ENCODE peak calls at places on chromosome 6, in ten cellular contexts. M, Z, U, N, O, I, X, E, C and T are unnamed samples.

GRCh38 chr6:119720160-119720559 is 370.6 kb upstream of the MAN1A1 start:
- DNase-seq in M (no peak), Z (peak; percentile 14), U (no peak), N (no peak), O (no peak), I (no peak), X (peak; percentile 10), E (no peak), C (no peak), T (no peak)

GRCh38 chr6:170132561-170132991 is 158.3 kb downstream of the DLL1 start:
- DNase-seq in M (peak; percentile 7), Z (no peak), U (no peak), N (no peak), O (no peak), I (no peak), X (no peak), E (peak; percentile 7), C (peak; percentile 13), T (no peak)

GRCh38 chr6:138689849-138690248 is 83.7 kb upstream of the CCDC28A start:
- DNase-seq in M (no peak), Z (no peak), U (no peak), N (peak; percentile 88), O (no peak), I (no peak), X (no peak), E (no peak), C (no peak), T (no peak)

GRCh38 chr6:168596316-168596715 is 155.3 kb downstream of the SMOC2 start:
- DNase-seq in M (no peak), Z (no peak), U (no peak), N (no peak), O (no peak), I (no peak), X (no peak), E (no peak), C (no peak), T (no peak)

GRCh38 chr6:46281110-46281509 is 110.3 kb upstream of the ENPP5 start:
- DNase-seq in M (no peak), Z (no peak), U (no peak), N (peak; percentile 8), O (no peak), I (no peak), X (no peak), E (no peak), C (no peak), T (no peak)

GRCh38 chr6:146355521-146356100 is 188.0 kb upstream of the RAB32 start:
- DNase-seq in M (no peak), Z (no peak), U (no peak), N (no peak), O (no peak), I (no peak), X (no peak), E (no peak), C (no peak), T (no peak)

GRCh38 chr6:2958331-2958711 is 13.0 kb downstream of the SERPINB6 start:
- DNase-seq in M (peak; percentile 51), Z (no peak), U (peak; percentile 52), N (no peak), O (peak; percentile 70), I (no peak), X (no peak), E (no peak), C (peak; percentile 43), T (peak; percentile 63)

GRCh38 chr6:15427360-15428070 is 181.6 kb downstream of the JARID2 start:
- DNase-seq in M (no peak), Z (no peak), U (no peak), N (no peak), O (no peak), I (no peak), X (peak; percentile 75), E (no peak), C (no peak), T (no peak)

GRCh38 chr6:46421239-46421638 is 70.0 kb downstream of the RCAN2 start:
- DNase-seq in M (no peak), Z (no peak), U (no peak), N (no peak), O (no peak), I (no peak), X (peak; percentile 58), E (no peak), C (no peak), T (no peak)

GRCh38 chr6:13013681-13014550 is 297.3 kb downstream of the PHACTR1 start:
- DNase-seq in M (no peak), Z (peak; percentile 4), U (no peak), N (peak; percentile 18), O (no peak), I (no peak), X (peak; percentile 21), E (peak; percentile 34), C (no peak), T (no peak)

GRCh38 chr6:13011612-13012146 is 295.1 kb downstream of the PHACTR1 start:
- DNase-seq in M (no peak), Z (no peak), U (no peak), N (no peak), O (no peak), I (no peak), X (no peak), E (no peak), C (no peak), T (no peak)

GRCh38 chr6:13014551-13015378 is 298.2 kb downstream of the PHACTR1 start:
- DNase-seq in M (no peak), Z (no peak), U (no peak), N (no peak), O (no peak), I (no peak), X (no peak), E (peak; percentile 68), C (peak; percentile 30), T (peak; percentile 65)

GRCh38 chr6:13012271-13012670 is 295.7 kb downstream of the PHACTR1 start:
- DNase-seq in M (no peak), Z (no peak), U (no peak), N (no peak), O (no peak), I (no peak), X (no peak), E (peak; percentile 52), C (no peak), T (no peak)

GRCh38 chr6:13012977-13013680 is 296.6 kb downstream of the PHACTR1 start:
- DNase-seq in M (no peak), Z (no peak), U (peak; percentile 8), N (no peak), O (no peak), I (no peak), X (peak; percentile 9), E (peak; percentile 83), C (peak; percentile 71), T (peak; percentile 72)
- H3K4me3 ChIP-seq in M (peak overlapping the region; percentile 55), Z (peak overlapping the region; percentile 55), U (no peak overlapping the region), N (no peak overlapping the region), O (peak overlapping the region; percentile 63), I (no peak overlapping the region), X (peak overlapping the region; percentile 44), E (peak overlapping the region; percentile 53), C (peak overlapping the region; percentile 79), T (peak overlapping the region; percentile 61)

GRCh38 chr6:92050216-92050615 is 1369.1 kb downstream of the EPHA7 start:
- DNase-seq in M (no peak), Z (no peak), U (no peak), N (no peak), O (no peak), I (no peak), X (peak; percentile 4), E (no peak), C (no peak), T (no peak)

GRCh38 chr6:92047886-92048285 is 1371.5 kb downstream of the EPHA7 start:
- DNase-seq in M (no peak), Z (no peak), U (no peak), N (no peak), O (no peak), I (no peak), X (no peak), E (no peak), C (no peak), T (no peak)

GRCh38 chr6:92047152-92047551 is 1372.2 kb downstream of the EPHA7 start:
- DNase-seq in M (no peak), Z (no peak), U (no peak), N (no peak), O (no peak), I (no peak), X (no peak), E (no peak), C (no peak), T (no peak)

GRCh38 chr6:92052513-92052912 is 1366.8 kb downstream of the EPHA7 start:
- DNase-seq in M (no peak), Z (no peak), U (no peak), N (no peak), O (no peak), I (no peak), X (no peak), E (no peak), C (no peak), T (no peak)
- H3K4me3 ChIP-seq in M (no peak overlapping the region), Z (no peak overlapping the region), U (no peak overlapping the region), N (no peak overlapping the region), O (no peak overlapping the region), I (no peak overlapping the region), X (no peak overlapping the region), E (no peak overlapping the region), C (no peak overlapping the region), T (no peak overlapping the region)

DNA sequence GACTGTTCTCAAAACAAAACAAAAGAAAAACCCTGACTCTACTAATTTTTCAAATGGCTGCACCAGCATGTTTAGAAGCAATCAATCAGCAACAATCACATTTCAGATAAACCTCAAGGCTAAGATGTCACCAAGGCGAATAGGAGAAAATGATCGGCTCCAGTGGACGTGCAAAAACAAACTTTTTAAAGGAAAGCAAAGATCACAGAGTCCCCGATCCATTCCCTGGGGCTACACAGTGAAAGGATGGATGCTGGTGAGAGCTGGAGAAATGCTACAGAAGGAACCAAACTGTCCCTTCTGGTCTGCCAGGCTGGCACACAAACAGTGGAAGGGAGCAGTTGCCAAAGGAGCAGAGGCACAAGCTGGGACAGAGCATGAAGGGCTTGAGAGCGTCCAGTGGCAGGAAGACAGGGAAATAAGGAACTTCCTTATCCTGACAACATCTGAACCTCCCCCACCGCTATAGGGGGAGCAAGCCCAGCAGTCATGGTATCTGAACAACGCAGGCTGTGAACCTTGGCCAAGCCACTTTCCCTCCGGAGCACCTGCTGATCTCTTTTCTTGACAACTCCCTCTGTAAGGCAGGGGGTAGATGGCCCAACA is 73.7 kb upstream of the HIVEP1 start:
- DNase-seq in M (no peak), Z (no peak), U (no peak), N (peak; percentile 18), O (no peak), I (no peak), X (no peak), E (peak; percentile 19), C (no peak), T (no peak)
- H3K4me3 ChIP-seq in M (peak overlapping the region; percentile 17), Z (no peak overlapping the region), U (no peak overlapping the region), N (no peak overlapping the region), O (no peak overlapping the region), I (no peak overlapping the region), X (no peak overlapping the region), E (no peak overlapping the region), C (no peak overlapping the region), T (no peak overlapping the region)

DNA sequence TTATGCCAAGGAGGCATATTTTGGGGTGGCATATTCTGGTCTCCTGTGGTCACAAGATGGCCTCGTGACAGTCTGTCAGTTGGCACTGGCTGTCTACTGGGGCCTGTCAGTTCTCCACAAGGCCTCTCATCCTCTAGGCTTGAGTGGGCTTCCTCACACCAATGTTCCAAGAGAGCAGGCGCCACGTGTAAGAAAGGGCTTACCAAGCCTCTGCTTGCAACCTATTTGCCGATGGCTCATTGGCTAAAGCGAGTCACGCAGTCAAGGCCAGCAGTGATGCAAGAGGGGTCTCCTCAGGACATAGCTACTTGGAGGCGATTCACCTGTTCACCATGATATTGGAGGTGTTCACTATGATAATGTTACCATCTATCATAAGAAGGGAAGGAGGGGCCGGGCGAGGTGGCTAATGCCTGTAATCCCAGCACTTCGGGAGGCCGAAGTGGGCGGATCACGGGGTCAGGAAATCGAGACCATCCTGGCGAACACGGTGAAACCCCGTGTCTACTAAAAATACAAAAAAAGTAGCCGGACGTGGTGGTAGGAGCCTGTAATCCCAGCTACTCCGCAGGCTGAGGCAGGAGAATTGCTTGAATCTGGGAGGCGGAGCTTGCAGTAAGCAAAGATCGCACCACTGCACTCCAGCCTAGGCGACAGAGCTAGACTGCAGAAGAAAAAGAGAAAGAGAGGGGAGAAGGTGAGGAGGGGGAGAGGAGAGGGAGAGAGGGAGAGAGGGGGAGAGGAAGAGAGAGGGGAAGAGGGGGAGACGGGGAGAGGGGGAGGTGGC is 35.3 kb downstream of the C6orf52 start:
- DNase-seq in M (no peak), Z (no peak), U (no peak), N (no peak), O (no peak), I (no peak), X (peak; percentile 4), E (no peak), C (no peak), T (no peak)
- H3K4me3 ChIP-seq in M (no peak overlapping the region), Z (peak overlapping the region; percentile 39), U (no peak overlapping the region), N (no peak overlapping the region), O (peak overlapping the region; percentile 35), I (no peak overlapping the region), X (peak overlapping the region; percentile 50), E (no peak overlapping the region), C (peak overlapping the region; percentile 56), T (no peak overlapping the region)